ENCODE peak calls at places on chromosomes 1 and 21, in eight cellular contexts. B is fibroblast of lung; T is EL; H is activated naive CD8-positive, alpha-beta T cell treated with anti-CD3 and anti-CD28 coated beads for 36 hours; N is lower leg skin; D is COR-L47; Q is A549; C is endothelial cell. F is an unnamed sample.

GRCh38 chr21:42079008-42079938 is 8.2 kb downstream of the UMODL1 start:
- DNase-seq in Q (no peak), B (no peak), T (no peak), C (no peak), H (no peak), D (no peak), N (no peak), F (no peak)

GRCh38 chr1:202923533-202923932 is 3.5 kb downstream of the KLHL12 start:
- DNase-seq in N (no peak), B (no peak), T (no peak), C (no peak), Q (no peak), H (no peak), D (peak; percentile 30), F (no peak)

GRCh38 chr1:44030606-44031050 is 634 bp downstream of the SLC6A9 start:
- DNase-seq in N (no peak), Q (peak; percentile 57), H (peak; percentile 64), B (peak; percentile 33), C (peak; percentile 69), D (no peak), T (peak; percentile 63), F (peak; percentile 62)

GRCh38 chr1:113860891-113861290 is 10.6 kb downstream of the PTPN22 start:
- DNase-seq in D (no peak), C (no peak), B (peak; percentile 55), T (peak; percentile 78), N (no peak), Q (no peak), H (no peak), F (no peak)

GRCh38 chr1:112957133-112957812 is 1.3 kb upstream of the SLC16A1 start:
- DNase-seq in Q (peak; percentile 76), T (peak; percentile 88), C (no peak), D (peak; percentile 22), N (peak; percentile 19), B (peak; percentile 96), H (peak; percentile 40), F (peak; percentile 65)

GRCh38 chr1:214455971-214456867 is 95.2 kb downstream of the PTPN14 start:
- DNase-seq in N (no peak), T (no peak), B (no peak), D (no peak), Q (no peak), H (no peak), C (no peak), F (no peak)

GRCh38 chr1:244226440-244226839 is 175.4 kb downstream of the ZBTB18 start:
- DNase-seq in C (no peak), H (no peak), D (no peak), Q (no peak), T (peak; percentile 54), N (no peak), B (no peak), F (no peak)

GRCh38 chr1:192565946-192566345 is 9.6 kb upstream of the RGS1 start:
- DNase-seq in C (no peak), T (no peak), D (no peak), B (no peak), Q (no peak), H (no peak), N (no peak), F (no peak)

F was measured in activated CD8-positive, alpha-beta T cell treated with anti-CD3 and anti-CD28 coated beads for 36 hours.